ENCODE peak calls at places on chromosomes 5 and 9, in four cellular contexts. N, K, B and E are unnamed samples.
A peak's percentile ranks its signal among the peaks of the same experiment; 100 is the strongest.

GRCh38 chr9:77128125-77128789 is 49.1 kb upstream of the VPS13A start:
- DNase-seq in K (no peak), B (no peak), N (no peak), E (no peak)

GRCh38 chr5:147760086-147760485 is 22.4 kb downstream of the JAKMIP2 start:
- DNase-seq in B (no peak), N (no peak), K (no peak), E (no peak)

GRCh38 chr9:27528278-27528885 is 1.2 kb downstream of the MOB3B start:
- DNase-seq in K (peak; percentile 84), B (peak; percentile 53), N (peak; percentile 39), E (peak; percentile 9)

GRCh38 chr5:166624573-166624972 is 1666.9 kb upstream of the WWC1 start:
- DNase-seq in K (no peak), N (no peak), B (no peak), E (no peak)

GRCh38 chr5:137114529-137114928 is 384.6 kb downstream of the SPOCK1 start:
- DNase-seq in B (no peak), K (no peak), N (no peak), E (peak; percentile 35)

GRCh38 chr5:84779206-84779605 is 394.5 kb upstream of the EDIL3 start:
- DNase-seq in K (no peak), B (no peak), N (no peak), E (no peak)

GRCh38 chr5:111227805-111228204 is 3.6 kb downstream of the CAMK4 start:
- DNase-seq in B (peak; percentile 21), N (no peak), K (no peak), E (no peak)

GRCh38 chr5:58085800-58086199 is 374.1 kb downstream of the PLK2 start:
- DNase-seq in K (peak; percentile 33), B (no peak), N (no peak), E (peak; percentile 32)

GRCh38 chr9:107810493-107810931 is 320.9 kb upstream of the KLF4 start:
- DNase-seq in K (no peak), B (peak; percentile 47), N (no peak), E (no peak)

GRCh38 chr5:76579166-76579765 is 43.9 kb downstream of the F2RL2 start:
- DNase-seq in B (no peak), K (no peak), N (no peak), E (no peak)

GRCh38 chr5:176608142-176608705 is 1.7 kb downstream of the GPRIN1 start:
- DNase-seq in K (no peak), N (no peak), B (no peak), E (no peak)

GRCh38 chr9:95570150-95570549 is 53.4 kb upstream of the PTCH1 start:
- DNase-seq in K (no peak), N (no peak), B (peak; percentile 69), E (peak; percentile 14)

GRCh38 chr9:109329274-109330258 is 8.7 kb upstream of the EPB41L4B start:
- DNase-seq in K (peak; percentile 88), N (no peak), B (peak; percentile 76), E (no peak)

GRCh38 chr9:561430-561829 is 280.1 kb upstream of the DMRT1 start:
- DNase-seq in N (no peak), K (no peak), B (no peak), E (no peak)